ENCODE peak calls at places on chromosome 7, in eight cellular contexts. X, G, Z, V, H, P, I and L are unnamed samples.

GRCh38 chr7:32062150-32062549 is 8.1 kb downstream of the PDE1C start:
- DNase-seq in X (no peak), G (peak), Z (peak), V (no peak), H (peak), P (no peak), I (peak), L (peak)

GRCh38 chr7:101163281-101164070 is 1.9 kb downstream of the VGF start:
- DNase-seq in X (peak), G (no peak), Z (no peak), V (no peak), H (no peak), P (no peak), I (no peak), L (no peak)

GRCh38 chr7:40922316-40922670 is 780.6 kb downstream of the INHBA start:
- DNase-seq in X (peak), G (no peak), Z (peak), V (no peak), H (no peak), P (no peak), I (peak), L (no peak)

GRCh38 chr7:158646766-158647474 is 57.7 kb downstream of the NCAPG2 start:
- DNase-seq in X (no peak), G (no peak), Z (no peak), V (no peak), H (peak), P (no peak), I (peak), L (no peak)

GRCh38 chr7:50714851-50715250 is 67.8 kb downstream of the GRB10 start:
- DNase-seq in X (no peak), G (no peak), Z (no peak), V (no peak), H (no peak), P (no peak), I (peak), L (no peak)

GRCh38 chr7:20307119-20307518 is 23.6 kb upstream of the ITGB8 start:
- DNase-seq in X (no peak), G (no peak), Z (peak), V (no peak), H (no peak), P (no peak), I (peak), L (no peak)

GRCh38 chr7:1848013-1848640 is 178.1 kb downstream of the ELFN1 start:
- DNase-seq in X (no peak), G (peak), Z (no peak), V (no peak), H (no peak), P (no peak), I (no peak), L (peak)

GRCh38 chr7:111357691-111358090 is 204.6 kb downstream of the IMMP2L start:
- DNase-seq in X (peak), G (no peak), Z (peak), V (no peak), H (no peak), P (no peak), I (peak), L (no peak)

GRCh38 chr7:98286093-98286525 is 4.6 kb downstream of the BRI3 start:
- DNase-seq in X (peak), G (peak), Z (peak), V (peak), H (no peak), P (no peak), I (peak), L (peak)

GRCh38 chr7:44964384-44964830 is 14.4 kb downstream of the MYO1G start:
- DNase-seq in X (no peak), G (no peak), Z (no peak), V (no peak), H (peak), P (no peak), I (no peak), L (no peak)

GRCh38 chr7:48090095-48090805 is 1.2 kb downstream of the UPP1 start:
- DNase-seq in X (peak), G (peak), Z (peak), V (peak), H (no peak), P (no peak), I (peak), L (peak)

GRCh38 chr7:19663816-19664531 is 44.9 kb downstream of the POLR1F start:
- DNase-seq in X (no peak), G (no peak), Z (no peak), V (no peak), H (no peak), P (no peak), I (no peak), L (no peak)

GRCh38 chr7:73851410-73852338 is 9.3 kb upstream of the TMEM270 start:
- DNase-seq in X (peak), G (no peak), Z (peak), V (peak), H (peak), P (no peak), I (peak), L (no peak)

GRCh38 chr7:130022623-130023175 is 28.5 kb downstream of the ZC3HC1 start:
- DNase-seq in X (no peak), G (no peak), Z (no peak), V (no peak), H (no peak), P (no peak), I (no peak), L (no peak)

GRCh38 chr7:7510814-7511213 is 24.9 kb downstream of the COL28A1 start:
- DNase-seq in X (no peak), G (no peak), Z (no peak), V (no peak), H (no peak), P (no peak), I (no peak), L (no peak)

GRCh38 chr7:72032934-72033333 is 379.2 kb downstream of the CALN1 start:
- DNase-seq in X (no peak), G (no peak), Z (no peak), V (no peak), H (no peak), P (no peak), I (no peak), L (no peak)

GRCh38 chr7:103369430-103369829 is 22.0 kb downstream of the PSMC2 start:
- DNase-seq in X (no peak), G (no peak), Z (no peak), V (no peak), H (no peak), P (no peak), I (no peak), L (no peak)

GRCh38 chr7:1818581-1819200 is 148.6 kb downstream of the ELFN1 start:
- DNase-seq in X (no peak), G (no peak), Z (no peak), V (no peak), H (no peak), P (no peak), I (no peak), L (peak)

GRCh38 chr7:17948503-17949238 is 8.4 kb upstream of the SNX13 start:
- DNase-seq in X (peak), G (no peak), Z (no peak), V (no peak), H (no peak), P (no peak), I (peak), L (no peak)

GRCh38 chr7:111059826-111060225 is 31.1 kb upstream of the LRRN3 start:
- DNase-seq in X (no peak), G (no peak), Z (no peak), V (no peak), H (no peak), P (no peak), I (no peak), L (no peak)

GRCh38 chr7:100897111-100897608 is 1.5 kb upstream of the ACHE start:
- DNase-seq in X (no peak), G (peak), Z (no peak), V (no peak), H (peak), P (peak), I (no peak), L (no peak)

GRCh38 chr7:84238611-84239010 is 44.0 kb upstream of the SEMA3A start:
- DNase-seq in X (no peak), G (no peak), Z (no peak), V (no peak), H (no peak), P (no peak), I (no peak), L (no peak)

GRCh38 chr7:157495594-157495993 is 158.8 kb downstream of the DNAJB6 start:
- DNase-seq in X (no peak), G (no peak), Z (no peak), V (no peak), H (peak), P (no peak), I (no peak), L (no peak)

GRCh38 chr7:37724732-37725131 is 41.2 kb downstream of the GPR141 start:
- DNase-seq in X (no peak), G (no peak), Z (no peak), V (no peak), H (no peak), P (no peak), I (no peak), L (no peak)

GRCh38 chr7:54354436-54354835 is 187.7 kb upstream of the VSTM2A start:
- DNase-seq in X (no peak), G (no peak), Z (no peak), V (no peak), H (no peak), P (no peak), I (no peak), L (no peak)

GRCh38 chr7:22241805-22242390 is 115.1 kb downstream of the RAPGEF5 start:
- DNase-seq in X (no peak), G (no peak), Z (no peak), V (no peak), H (no peak), P (no peak), I (no peak), L (no peak)

GRCh38 chr7:36526720-36527548 is 137.3 kb downstream of the ANLN start:
- DNase-seq in X (peak), G (no peak), Z (peak), V (no peak), H (no peak), P (no peak), I (peak), L (no peak)

GRCh38 chr7:88200793-88201192 is 19.0 kb downstream of the SRI start:
- DNase-seq in X (no peak), G (no peak), Z (no peak), V (no peak), H (no peak), P (no peak), I (no peak), L (no peak)

GRCh38 chr7:30646154-30646553 is 36.1 kb downstream of the CRHR2 start:
- DNase-seq in X (no peak), G (no peak), Z (no peak), V (no peak), H (no peak), P (no peak), I (no peak), L (no peak)

GRCh38 chr7:19117081-19117869 is at the start of gene TWIST1:
- DNase-seq in X (peak), G (peak), Z (peak), V (peak), H (no peak), P (no peak), I (peak), L (no peak)

GRCh38 chr7:79376297-79377025 is 77.0 kb downstream of the MAGI2 start:
- DNase-seq in X (no peak), G (no peak), Z (no peak), V (no peak), H (no peak), P (no peak), I (no peak), L (no peak)

GRCh38 chr7:96837583-96837982 is 127.9 kb upstream of the SEM1 start:
- DNase-seq in X (no peak), G (no peak), Z (no peak), V (no peak), H (peak), P (no peak), I (no peak), L (no peak)

GRCh38 chr7:157412021-157412443 is 75.2 kb downstream of the DNAJB6 start:
- DNase-seq in X (peak), G (no peak), Z (peak), V (no peak), H (peak), P (no peak), I (peak), L (peak)

GRCh38 chr7:7521259-7521658 is 14.4 kb downstream of the COL28A1 start:
- DNase-seq in X (no peak), G (no peak), Z (no peak), V (no peak), H (peak), P (no peak), I (no peak), L (no peak)

GRCh38 chr7:49187543-49188268 is 263.4 kb downstream of the CDC14C start:
- DNase-seq in X (no peak), G (no peak), Z (no peak), V (no peak), H (no peak), P (no peak), I (no peak), L (no peak)

GRCh38 chr7:111903797-111904196 is 302.4 kb downstream of the DOCK4 start:
- DNase-seq in X (no peak), G (no peak), Z (no peak), V (no peak), H (no peak), P (no peak), I (no peak), L (no peak)

GRCh38 chr7:93544686-93545085 is 29.8 kb downstream of the CALCR start:
- DNase-seq in X (no peak), G (no peak), Z (peak), V (no peak), H (no peak), P (no peak), I (no peak), L (no peak)

GRCh38 chr7:22875475-22875874 is 52.8 kb upstream of the TOMM7 start:
- DNase-seq in X (no peak), G (no peak), Z (no peak), V (no peak), H (no peak), P (no peak), I (no peak), L (no peak)

GRCh38 chr7:133140994-133141595 is 59.2 kb upstream of the CHCHD3 start:
- DNase-seq in X (no peak), G (no peak), Z (no peak), V (no peak), H (no peak), P (no peak), I (no peak), L (no peak)

GRCh38 chr7:108143658-108144420 is 13.7 kb upstream of the LAMB4 start:
- DNase-seq in X (no peak), G (no peak), Z (no peak), V (no peak), H (no peak), P (no peak), I (no peak), L (no peak)
- TF ChIP-seq CTCF in X (no peak), G (no peak), Z (no peak), V (no peak), H (no peak), P (no peak), I (no peak), L (no peak)

GRCh38 chr7:99365318-99366141 is 9.0 kb upstream of the ARPC1B start:
- DNase-seq in X (no peak), G (peak), Z (no peak), V (no peak), H (peak), P (peak), I (no peak), L (peak)
- TF ChIP-seq CTCF in X (peak), G (peak), Z (peak), V (peak), H (peak), P (peak), I (peak), L (peak)

DNA sequence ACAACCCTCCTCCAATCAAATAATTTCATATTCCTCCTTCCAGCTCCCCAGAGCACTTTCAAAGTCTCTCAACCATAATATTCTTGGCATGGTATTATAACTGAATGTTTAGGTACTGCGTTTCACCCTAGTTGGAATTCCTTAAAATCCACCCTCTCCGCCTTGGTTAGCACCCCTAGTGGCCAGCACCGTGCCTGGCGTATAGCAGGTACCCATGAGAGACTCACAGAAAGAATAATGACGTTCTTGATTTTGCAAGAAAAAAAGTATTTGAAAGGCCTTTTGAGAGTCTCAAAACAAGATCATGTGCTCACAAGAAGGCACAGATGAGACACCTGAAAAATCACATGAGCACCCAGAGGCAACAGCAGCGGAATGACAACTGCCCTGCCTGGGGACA is 50.8 kb downstream of the GLI3 start:
- DNase-seq in X (no peak), G (no peak), Z (no peak), V (no peak), H (no peak), P (no peak), I (no peak), L (no peak)
- TF ChIP-seq CTCF in X (peak), G (no peak), Z (peak), V (no peak), H (peak), P (no peak), I (peak), L (peak)

GRCh38 chr7:134254311-134254710 is 62.4 kb downstream of the SLC35B4 start:
- DNase-seq in X (peak), G (no peak), Z (peak), V (no peak), H (no peak), P (no peak), I (peak), L (no peak)
- TF ChIP-seq CTCF in X (no peak), G (no peak), Z (peak), V (no peak), H (no peak), P (no peak), I (no peak), L (no peak)

GRCh38 chr7:150373049-150373801 is 4.6 kb downstream of the REPIN1 start:
- DNase-seq in X (no peak), G (no peak), Z (no peak), V (no peak), H (no peak), P (no peak), I (no peak), L (no peak)
- TF ChIP-seq CTCF in X (no peak), G (no peak), Z (no peak), V (no peak), H (no peak), P (no peak), I (no peak), L (no peak)

GRCh38 chr7:140317999-140318398 is 80.3 kb downstream of the SLC37A3 start:
- DNase-seq in X (no peak), G (no peak), Z (no peak), V (no peak), H (no peak), P (no peak), I (no peak), L (no peak)
- TF ChIP-seq CTCF in X (no peak), G (no peak), Z (no peak), V (no peak), H (no peak), P (no peak), I (no peak), L (no peak)

DNA sequence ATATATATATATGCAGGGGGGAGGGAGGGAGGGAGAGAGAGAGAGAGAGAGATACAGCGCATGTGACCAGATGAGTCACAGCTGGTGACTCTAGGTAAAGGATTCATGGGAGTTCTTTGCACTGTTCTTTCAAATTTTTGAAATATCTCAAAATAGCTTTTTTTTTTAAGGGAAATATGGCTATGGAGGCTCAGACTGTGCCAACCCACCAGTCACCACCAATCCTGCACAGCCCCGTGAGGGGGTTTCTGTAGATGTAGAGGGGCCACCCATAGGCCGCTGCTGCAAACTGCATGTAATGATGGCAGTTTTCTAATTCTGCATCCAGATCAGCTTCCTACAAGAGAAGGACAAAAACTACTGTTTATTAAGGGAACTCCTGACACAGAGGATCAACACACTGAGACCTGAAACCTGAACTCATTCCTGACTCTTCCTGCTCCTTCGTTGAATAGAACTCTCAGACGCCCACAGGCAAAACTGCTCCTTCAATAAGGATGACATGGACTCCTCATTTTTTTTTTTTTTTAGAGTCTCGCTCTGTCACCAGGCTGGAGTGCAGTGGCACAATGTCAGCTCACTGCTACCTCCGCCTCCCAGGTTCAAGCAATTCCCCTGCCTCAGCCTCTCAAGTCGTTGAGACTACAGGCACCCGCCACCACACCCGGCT is 17.3 kb downstream of the DAGLB start:
- DNase-seq in X (peak), G (no peak), Z (peak), V (no peak), H (peak), P (no peak), I (peak), L (no peak)
- TF ChIP-seq CTCF in X (no peak), G (no peak), Z (peak), V (no peak), H (no peak), P (no peak), I (peak), L (no peak)

GRCh38 chr7:123748171-123748733 is 551 bp downstream of the WASL start:
- DNase-seq in X (peak), G (peak), Z (peak), V (peak), H (peak), P (peak), I (peak), L (peak)

GRCh38 chr7:123747620-123748141 is 1.1 kb downstream of the WASL start:
- DNase-seq in X (peak), G (peak), Z (peak), V (peak), H (peak), P (peak), I (peak), L (peak)

GRCh38 chr7:123748734-123749536 is at the start of gene WASL:
- DNase-seq in X (peak), G (peak), Z (peak), V (peak), H (peak), P (peak), I (peak), L (peak)

GRCh38 chr7:123750389-123751230 is 1.8 kb upstream of the WASL start:
- DNase-seq in X (no peak), G (no peak), Z (no peak), V (no peak), H (no peak), P (no peak), I (no peak), L (no peak)

GRCh38 chr7:123749537-123749857 is 694 bp upstream of the WASL start:
- DNase-seq in X (peak), G (peak), Z (no peak), V (no peak), H (peak), P (no peak), I (peak), L (peak)
- TF ChIP-seq CTCF in X (no peak), G (no peak), Z (peak), V (no peak), H (no peak), P (no peak), I (peak), L (no peak)